ENCODE peak calls at places on chromosomes 3 and 15, in eight cellular contexts. E is cardiac fibroblast, C is lower leg skin, W is AG10803, O is tibial nerve, F is GM23338, Q is astrocyte of the spinal cord, K is left ventricle myocardium inferior. J is an unnamed sample.
A peak's percentile ranks its signal among the peaks of the same experiment; 100 is the strongest.

GRCh38 chr15:72146934-72147333 is 28.7 kb downstream of the SENP8 start:
- DNase-seq in E (no peak), C (no peak), W (no peak), O (no peak), F (no peak), Q (no peak), K (no peak), J (no peak)

GRCh38 chr3:158264894-158265293 is 155.0 kb downstream of the RSRC1 start:
- DNase-seq in E (no peak), C (peak; percentile 64), W (peak; percentile 5), O (no peak), F (no peak), Q (no peak), K (no peak), J (no peak)

GRCh38 chr3:38722760-38723568 is 73.5 kb upstream of the SCN5A start:
- DNase-seq in E (peak; percentile 14), C (peak; percentile 78), W (peak; percentile 29), O (no peak), F (no peak), Q (peak; percentile 55), K (no peak), J (no peak)

GRCh38 chr3:139774570-139775302 is 97.0 kb upstream of the NMNAT3 start:
- DNase-seq in E (peak; percentile 33), C (no peak), W (peak; percentile 45), O (no peak), F (peak; percentile 50), Q (peak; percentile 65), K (no peak), J (peak; percentile 53)

GRCh38 chr15:85035980-85036379 is 54.3 kb downstream of the PDE8A start:
- DNase-seq in E (no peak), C (no peak), W (no peak), O (no peak), F (peak; percentile 5), Q (no peak), K (no peak), J (no peak)

GRCh38 chr15:67149859-67150824 is 84.7 kb downstream of the SMAD3 start:
- DNase-seq in E (peak; percentile 98), C (no peak), W (peak; percentile 96), O (no peak), F (peak; percentile 76), Q (peak; percentile 99), K (peak; percentile 67), J (peak; percentile 99)

GRCh38 chr3:10981961-10982360 is 10.6 kb upstream of the SLC6A1 start:
- DNase-seq in E (peak; percentile 70), C (no peak), W (peak; percentile 49), O (no peak), F (no peak), Q (peak; percentile 14), K (no peak), J (no peak)

GRCh38 chr3:150286390-150287147 is 121.5 kb upstream of the TSC22D2 start:
- DNase-seq in E (peak; percentile 75), C (no peak), W (peak; percentile 40), O (no peak), F (peak; percentile 86), Q (peak; percentile 63), K (no peak), J (peak; percentile 60)

GRCh38 chr3:46006646-46007045 is 11.0 kb upstream of the FYCO1 start:
- DNase-seq in E (peak; percentile 93), C (no peak), W (peak; percentile 89), O (no peak), F (no peak), Q (peak; percentile 46), K (no peak), J (peak; percentile 96)

GRCh38 chr3:159764211-159765024 is 224.2 kb upstream of the IL12A start:
- DNase-seq in E (peak; percentile 81), C (peak; percentile 90), W (peak; percentile 86), O (peak; percentile 17), F (no peak), Q (peak; percentile 80), K (peak; percentile 61), J (peak; percentile 79)

GRCh38 chr3:123730816-123731215 is 146.0 kb upstream of the HACD2 start:
- DNase-seq in E (no peak), C (no peak), W (no peak), O (no peak), F (no peak), Q (no peak), K (no peak), J (peak; percentile 76)

GRCh38 chr3:139312959-139313358 is 30.9 kb upstream of the MRPS22 start:
- DNase-seq in E (no peak), C (no peak), W (peak; percentile 54), O (no peak), F (no peak), Q (no peak), K (no peak), J (peak; percentile 76)

GRCh38 chr15:80967451-80967850 is 22.2 kb downstream of the MESD start:
- DNase-seq in E (peak; percentile 86), C (peak; percentile 34), W (peak; percentile 94), O (no peak), F (peak; percentile 95), Q (peak; percentile 70), K (no peak), J (peak; percentile 62)

GRCh38 chr3:184017672-184018423 is at the start of gene ABCC5:
- DNase-seq in E (peak; percentile 95), C (peak; percentile 97), W (peak; percentile 90), O (peak; percentile 82), F (peak; percentile 97), Q (peak; percentile 91), K (peak; percentile 94), J (peak; percentile 92)

GRCh38 chr3:184018424-184018973 is 815 bp upstream of the ABCC5 start:
- DNase-seq in E (no peak), C (no peak), W (no peak), O (no peak), F (no peak), Q (no peak), K (no peak), J (no peak)

GRCh38 chr3:184016820-184017671 is 638 bp downstream of the ABCC5 start:
- DNase-seq in E (peak; percentile 59), C (peak; percentile 90), W (peak; percentile 47), O (peak; percentile 20), F (peak; percentile 70), Q (peak; percentile 53), K (peak; percentile 66), J (peak; percentile 56)

GRCh38 chr3:184015381-184016019 is 2.2 kb downstream of the ABCC5 start:
- DNase-seq in E (no peak), C (no peak), W (no peak), O (no peak), F (no peak), Q (no peak), K (no peak), J (no peak)

DNA sequence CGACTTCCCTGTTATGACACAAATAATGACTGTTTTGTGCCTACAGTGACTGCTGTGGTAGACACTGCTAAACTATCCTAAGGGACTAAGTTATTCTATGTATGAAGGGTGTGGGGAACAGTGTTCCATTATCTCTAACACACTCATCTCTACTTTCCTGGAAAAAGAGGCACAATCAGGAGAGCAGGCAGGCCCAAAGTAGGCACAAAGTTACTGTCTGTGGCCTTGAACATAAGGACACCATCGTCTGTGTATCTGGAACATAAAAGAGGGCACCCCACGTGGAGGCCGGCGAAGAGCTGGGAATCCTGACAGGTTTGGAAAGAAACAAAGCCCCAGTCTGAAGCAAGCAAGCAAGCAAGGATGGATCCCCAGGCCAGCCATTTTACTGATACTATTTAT is 1.5 kb downstream of the ABCC5 start:
- DNase-seq in E (no peak), C (no peak), W (no peak), O (no peak), F (no peak), Q (no peak), K (no peak), J (no peak)
- H3K4me3 ChIP-seq in E (no peak overlapping the region), C (no peak overlapping the region), W (no peak overlapping the region), O (no peak overlapping the region), F (peak overlapping the region; percentile 98), Q (no peak overlapping the region), K (peak overlapping the region; percentile 96), J (no peak overlapping the region)

DNA sequence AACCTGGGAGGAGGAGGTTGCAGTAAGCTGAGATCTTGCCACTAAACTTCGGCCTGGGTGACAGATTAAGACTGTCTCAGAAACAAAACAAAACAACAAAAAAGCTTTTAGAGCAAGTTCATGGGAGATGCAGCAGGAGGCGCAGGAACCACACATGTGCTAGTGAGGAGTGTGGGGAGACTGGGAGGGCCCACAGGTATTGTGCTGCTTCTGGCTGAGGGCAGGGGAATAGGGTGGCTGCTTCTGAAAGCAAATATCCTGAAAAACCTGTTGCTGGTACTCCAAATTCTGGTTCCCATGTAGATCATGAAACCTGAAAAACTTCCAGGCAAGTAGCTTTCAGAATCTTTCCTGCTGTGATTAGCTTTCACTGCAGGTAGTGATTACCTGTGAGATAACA is 22.1 kb downstream of the TYRO3 start:
- DNase-seq in E (no peak), C (no peak), W (no peak), O (no peak), F (peak; percentile 85), Q (no peak), K (no peak), J (no peak)
- TF ChIP-seq CTCF in E (peak; percentile 9), C (no peak), W (peak; percentile 25), O (no peak), F (peak; percentile 86), Q (peak; percentile 33), K (no peak), J (peak; percentile 11)

DNA sequence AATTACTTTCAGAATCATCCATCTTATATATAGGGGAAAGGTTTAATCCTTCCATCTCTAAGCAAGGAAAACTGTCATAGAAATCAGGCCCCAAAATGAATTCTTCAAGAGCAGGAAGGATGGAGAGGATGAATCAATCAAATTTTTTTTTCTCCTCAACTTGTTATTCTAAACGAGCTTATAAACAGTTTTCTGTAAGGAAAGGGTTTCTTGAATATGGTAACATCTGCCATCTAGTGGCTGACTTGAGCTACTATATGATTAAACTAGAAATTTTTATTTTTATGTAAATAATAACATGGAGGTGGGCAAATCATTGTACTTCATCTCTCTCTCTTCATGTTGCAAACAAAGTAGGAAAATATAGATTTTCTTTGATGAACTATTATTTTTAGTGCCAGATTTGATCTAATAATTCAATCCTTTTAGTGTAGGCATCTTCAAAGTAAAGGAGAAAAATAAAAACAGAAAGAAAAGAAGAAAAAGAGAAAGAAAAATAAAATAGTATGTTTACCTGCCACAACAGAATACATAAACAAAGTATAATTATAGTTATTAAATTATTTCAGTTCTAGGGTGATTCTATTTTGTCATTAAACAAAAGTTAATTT is 146.6 kb downstream of the SERPINI1 start:
- DNase-seq in E (peak; percentile 73), C (no peak), W (peak; percentile 66), O (no peak), F (peak; percentile 71), Q (peak; percentile 62), K (no peak), J (peak; percentile 69)
- H3K4me3 ChIP-seq in E (no peak overlapping the region), C (no peak overlapping the region), W (no peak overlapping the region), O (no peak overlapping the region), F (no peak overlapping the region), Q (no peak overlapping the region), K (peak overlapping the region; percentile 37), J (no peak overlapping the region)

DNA sequence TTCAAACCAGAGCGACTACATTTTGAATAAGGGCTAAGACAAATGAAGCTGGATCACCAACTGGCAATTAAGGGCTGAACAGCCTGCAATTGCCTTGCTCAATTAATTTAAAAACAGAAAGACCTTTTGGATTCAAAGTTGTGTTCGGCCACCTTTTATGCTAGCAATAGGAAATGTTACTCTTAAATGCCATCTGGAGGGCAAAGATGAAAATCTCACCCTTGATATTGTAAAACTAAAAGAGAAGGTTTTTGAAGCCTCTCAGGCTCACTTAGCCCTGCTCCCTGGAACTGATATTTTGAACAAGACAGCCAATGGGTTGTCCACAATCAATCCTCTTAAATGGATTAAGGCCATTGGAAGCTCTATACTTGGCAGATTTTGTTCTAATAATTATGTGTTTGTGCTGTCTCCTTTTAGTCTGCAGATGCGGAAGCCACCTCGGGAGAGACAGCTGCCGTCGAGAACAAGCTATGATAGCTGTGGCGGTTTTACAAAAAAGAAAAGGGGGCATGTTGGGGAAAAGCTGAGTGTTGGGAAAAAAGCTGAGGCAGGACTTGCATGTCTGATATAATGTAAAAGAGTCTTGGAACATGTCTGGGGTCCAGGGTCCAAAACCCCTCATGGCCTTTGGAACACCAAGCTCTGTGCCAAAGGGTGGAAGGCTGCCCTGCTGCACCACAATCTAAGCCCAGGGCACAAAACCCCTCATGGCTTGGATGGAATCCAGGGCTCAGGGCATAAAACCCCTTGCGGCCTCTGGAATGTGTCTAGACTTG is 44.4 kb downstream of the ACAD9 start:
- DNase-seq in E (no peak), C (peak; percentile 37), W (no peak), O (no peak), F (no peak), Q (no peak), K (no peak), J (no peak)
- TF ChIP-seq CTCF in E (no peak), C (no peak), W (no peak), O (no peak), F (no peak), Q (no peak), K (no peak), J (no peak)